ENCODE peak calls at places on chromosomes 5 and 9, in four cellular contexts. V, R, T and N are unnamed samples.

GRCh38 chr9:76542360-76542759 is 83.4 kb downstream of the GCNT1 start:
- DNase-seq in V (no peak), R (no peak), T (no peak), N (no peak)

GRCh38 chr5:61603211-61603908 is 271.3 kb downstream of the ZSWIM6 start:
- DNase-seq in T (no peak), R (peak), V (no peak), N (no peak)

GRCh38 chr9:136013116-136013515 is 51.9 kb upstream of the UBAC1 start:
- DNase-seq in R (no peak), T (no peak), V (no peak), N (no peak)

GRCh38 chr5:13553896-13554295 is 390.6 kb downstream of the DNAH5 start:
- DNase-seq in T (no peak), R (peak), V (no peak), N (no peak)

GRCh38 chr9:32928145-32928763 is 73.2 kb downstream of the APTX start:
- DNase-seq in R (no peak), V (no peak), T (peak), N (no peak)

GRCh38 chr9:75866273-75866871 is 24.1 kb upstream of the PCSK5 start:
- DNase-seq in V (no peak), T (peak), R (no peak), N (peak)

GRCh38 chr9:92722386-92723298 is 42.0 kb downstream of the BICD2 start:
- DNase-seq in V (no peak), R (no peak), T (no peak), N (peak)

GRCh38 chr5:61967681-61968080 is 338.3 kb upstream of the KIF2A start:
- DNase-seq in T (no peak), V (no peak), R (no peak), N (no peak)

GRCh38 chr5:135011355-135012032 is 22.5 kb downstream of the PITX1 start:
- DNase-seq in T (no peak), V (no peak), R (no peak), N (no peak)

GRCh38 chr9:37839491-37840461 is 39.2 kb downstream of the DCAF10 start:
- DNase-seq in T (no peak), R (no peak), V (no peak), N (no peak)

GRCh38 chr5:94508421-94509148 is 109.8 kb downstream of the KIAA0825 start:
- DNase-seq in T (no peak), V (no peak), R (no peak), N (no peak)

GRCh38 chr9:136023401-136024225 is 62.4 kb upstream of the UBAC1 start:
- DNase-seq in R (no peak), T (no peak), V (peak), N (no peak)

GRCh38 chr9:120894404-120895226 is 17.6 kb upstream of the PHF19 start:
- DNase-seq in T (no peak), R (no peak), V (no peak), N (no peak)

GRCh38 chr9:9917400-9917799 is 695.4 kb downstream of the PTPRD start:
- DNase-seq in R (no peak), T (no peak), V (no peak), N (no peak)

GRCh38 chr5:71681282-71681681 is 37.8 kb upstream of the CARTPT start:
- DNase-seq in R (no peak), T (no peak), V (no peak), N (no peak)

GRCh38 chr5:35811108-35811741 is 45.5 kb upstream of the IL7R start:
- DNase-seq in R (no peak), T (no peak), V (no peak), N (no peak)

GRCh38 chr9:94945191-94946144 is 219.0 kb downstream of the AOPEP start:
- DNase-seq in V (no peak), T (peak), R (peak), N (no peak)

GRCh38 chr9:12923472-12924009 is 148.7 kb downstream of the LURAP1L start:
- DNase-seq in V (no peak), T (peak), R (no peak), N (no peak)

GRCh38 chr9:119114681-119115080 is 254.6 kb downstream of the BRINP1 start:
- DNase-seq in V (no peak), T (no peak), R (no peak), N (no peak)

GRCh38 chr9:119117409-119117808 is 251.8 kb downstream of the BRINP1 start:
- DNase-seq in T (no peak), R (no peak), V (no peak), N (no peak)
- TF ChIP-seq EP300 in T (no peak), R (no peak), V (no peak), N (no peak)

DNA sequence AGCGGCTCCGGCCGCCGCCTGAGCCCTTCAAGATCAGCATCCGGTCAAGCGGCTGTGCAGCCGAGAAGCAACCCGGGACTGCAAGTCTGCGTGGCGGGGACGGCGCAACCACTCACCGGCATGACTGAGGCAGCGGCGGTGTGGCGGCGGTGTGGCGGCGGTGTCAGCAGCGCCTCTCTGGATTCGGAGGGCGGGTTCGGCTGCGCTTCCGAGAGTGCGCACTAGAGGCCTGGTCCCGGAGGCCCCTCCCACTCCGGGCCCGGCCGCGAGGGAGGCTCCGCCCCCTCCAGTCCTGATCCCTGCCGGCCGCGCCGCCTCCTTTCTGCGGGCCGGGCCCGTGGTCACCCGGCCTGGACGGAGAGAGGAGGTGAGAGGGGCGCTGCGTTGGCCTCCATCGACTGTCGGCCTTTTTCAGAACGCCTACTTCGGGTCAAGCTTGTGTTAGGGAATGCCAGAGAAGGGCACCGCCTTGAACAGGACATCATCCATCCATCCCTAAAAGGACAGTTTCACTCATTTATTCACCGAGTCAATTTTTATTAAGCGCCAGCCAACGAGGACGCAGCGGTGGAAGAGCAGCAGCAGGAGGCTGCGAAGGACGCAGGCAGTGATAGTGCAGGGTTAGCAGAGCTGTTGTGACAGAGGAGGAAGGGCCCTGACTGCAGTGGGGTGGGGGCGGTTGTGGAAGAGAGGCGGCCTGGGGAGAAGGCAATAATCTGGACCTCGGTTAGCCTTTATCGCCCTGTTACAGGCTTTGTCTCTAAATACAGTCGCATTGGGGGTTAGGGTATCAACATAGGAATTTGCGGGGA is at the start of gene ATOX1:
- DNase-seq in T (peak), R (peak), V (peak), N (peak)
- TF ChIP-seq EP300 in T (no peak), R (no peak), V (no peak), N (no peak)

GRCh38 chr9:15529566-15530324 is 19.0 kb upstream of the PSIP1 start:
- DNase-seq in R (no peak), T (no peak), V (no peak), N (no peak)
- TF ChIP-seq EP300 in R (no peak), T (no peak), V (no peak), N (no peak)

GRCh38 chr9:6692433-6692832 is 46.9 kb upstream of the GLDC start:
- DNase-seq in V (no peak), R (no peak), T (no peak), N (no peak)
- TF ChIP-seq EP300 in V (no peak), R (no peak), T (no peak), N (no peak)

DNA sequence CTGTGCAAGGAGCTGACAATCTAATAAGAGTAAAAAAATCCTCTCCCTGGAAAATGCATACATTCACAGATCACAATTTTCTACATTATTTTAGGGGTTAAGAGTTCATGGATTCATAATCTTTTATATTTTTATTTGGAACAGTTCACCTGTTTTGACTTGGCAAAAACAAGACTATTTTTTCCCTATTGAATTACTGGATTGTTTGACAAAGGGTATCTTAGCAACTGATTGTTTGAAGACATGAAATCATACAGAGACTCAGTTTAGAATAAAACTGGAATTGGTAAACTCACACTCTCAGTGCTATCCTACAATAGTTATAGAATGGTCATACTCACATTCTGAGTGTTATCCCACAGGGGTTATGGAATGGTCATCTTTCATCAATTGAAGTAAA is 358.2 kb upstream of the PTGER4 start:
- DNase-seq in R (no peak), T (no peak), V (no peak), N (no peak)
- TF ChIP-seq EP300 in R (no peak), T (no peak), V (no peak), N (no peak)

DNA sequence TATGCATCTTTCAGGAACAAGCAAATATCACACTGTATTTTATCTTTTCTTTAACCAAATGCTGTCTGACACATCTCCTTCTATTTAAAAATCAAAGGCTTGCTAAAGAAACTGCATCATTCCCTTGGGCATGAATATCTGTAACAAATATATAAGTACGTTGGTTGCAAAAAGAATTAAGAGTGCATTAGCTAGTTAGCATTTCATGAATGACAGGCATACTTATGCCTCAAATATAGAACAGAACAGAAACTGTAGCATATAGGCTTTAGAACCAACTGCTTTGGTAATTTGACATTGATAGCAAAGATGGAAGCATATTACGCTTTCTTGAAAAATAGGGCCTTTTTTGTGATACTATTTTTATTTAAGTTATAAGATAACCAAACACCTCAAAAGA is 761.2 kb downstream of the MAT2B start:
- DNase-seq in R (no peak), V (no peak), T (no peak), N (no peak)
- TF ChIP-seq EP300 in R (no peak), V (no peak), T (no peak), N (no peak)

DNA sequence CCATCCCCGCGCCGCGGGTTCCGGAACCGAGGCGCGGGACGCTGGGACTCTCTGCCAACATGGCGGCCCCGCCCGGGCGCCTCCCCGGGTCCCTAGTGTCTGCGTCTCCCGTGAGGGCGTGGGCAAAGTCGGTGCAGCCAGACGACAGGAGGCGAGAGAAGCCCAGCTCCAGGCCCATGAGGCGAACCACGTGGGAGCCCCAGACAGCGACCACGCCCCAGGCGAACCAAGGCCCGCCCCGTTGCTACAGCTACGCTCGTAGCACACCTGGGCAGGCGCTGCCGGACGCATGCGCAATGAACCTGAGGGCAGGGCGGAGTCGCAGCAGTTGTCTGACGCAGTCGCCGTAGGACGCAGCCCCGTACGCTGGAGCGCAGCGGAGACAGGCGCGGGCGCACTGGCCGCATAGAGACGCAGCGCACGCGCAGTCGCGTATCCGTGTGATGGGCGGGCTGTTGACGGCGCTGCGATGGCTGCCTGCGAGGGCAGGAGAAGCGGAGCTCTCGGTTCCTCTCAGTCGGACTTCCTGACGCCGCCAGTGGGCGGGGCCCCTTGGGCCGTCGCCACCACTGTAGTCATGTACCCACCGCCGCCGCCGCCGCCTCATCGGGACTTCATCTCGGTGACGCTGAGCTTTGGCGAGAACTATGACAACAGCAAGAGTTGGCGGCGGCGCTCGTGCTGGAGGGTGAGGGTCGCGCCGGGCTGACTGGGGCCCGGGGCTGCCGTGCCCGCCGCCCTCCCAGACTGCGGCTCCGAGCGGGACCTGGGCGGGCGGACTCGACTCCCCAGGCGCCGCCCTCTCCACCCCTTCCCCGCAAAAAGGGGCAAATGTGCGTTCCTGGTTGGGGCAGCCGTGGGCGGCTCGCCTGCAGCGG is at the start of gene MAN1B1:
- DNase-seq in V (peak), T (peak), R (peak), N (peak)
- TF ChIP-seq EP300 in V (no peak), T (no peak), R (no peak), N (no peak)

GRCh38 chr9:132372177-132373095 is 17.6 kb upstream of the SETX start:
- DNase-seq in V (peak), R (no peak), T (peak), N (no peak)
- TF ChIP-seq EP300 in V (no peak), R (no peak), T (no peak), N (no peak)